ENCODE peak calls at places on chromosomes 4 and X, in four cellular contexts. O is SK-N-SH, C is K562, T is GM12878. M is an unnamed sample.

GRCh38 chrX:41923925-41924693 is 755 bp upstream of the CASK start:
- DNase-seq in O (peak), C (no peak), T (no peak), M (no peak)

GRCh38 chrX:97026406-97026805 is 142.7 kb downstream of the RPA4 start:
- DNase-seq in O (peak), C (no peak), T (no peak), M (no peak)

GRCh38 chr4:147984065-147984777 is 252.3 kb downstream of the ARHGAP10 start:
- DNase-seq in O (peak), C (peak), T (no peak), M (peak)

GRCh38 chr4:142016031-142016430 is 379.6 kb downstream of the IL15 start:
- DNase-seq in O (no peak), C (no peak), T (peak), M (no peak)

GRCh38 chrX:49271341-49271740 is 1.7 kb downstream of the PPP1R3F start:
- DNase-seq in O (no peak), C (no peak), T (no peak), M (no peak)

GRCh38 chrX:130829526-130830515 is 73.2 kb downstream of the ENOX2 start:
- DNase-seq in O (no peak), C (no peak), T (no peak), M (no peak)

GRCh38 chr4:78168029-78168428 is 110.9 kb downstream of the FRAS1 start:
- DNase-seq in O (no peak), C (no peak), T (no peak), M (peak)

GRCh38 chr4:166895771-166896170 is 338.5 kb downstream of the SPOCK3 start:
- DNase-seq in O (no peak), C (no peak), T (no peak), M (no peak)

GRCh38 chrX:153669174-153669890 is 4.3 kb downstream of the PNCK start:
- DNase-seq in O (peak), C (peak), T (no peak), M (no peak)

GRCh38 chrX:20506739-20507138 is 240.0 kb upstream of the RPS6KA3 start:
- DNase-seq in O (no peak), C (no peak), T (no peak), M (no peak)

GRCh38 chrX:101485212-101486064 is at the start of gene ARMCX4:
- DNase-seq in O (peak), C (no peak), T (no peak), M (no peak)

GRCh38 chrX:8462488-8462887 is 2.1 kb upstream of the VCX3B start:
- DNase-seq in O (no peak), C (no peak), T (no peak), M (no peak)

GRCh38 chr4:169660929-169661328 is 40.6 kb downstream of the CLCN3 start:
- DNase-seq in O (no peak), C (no peak), T (no peak), M (no peak)

GRCh38 chr4:109298279-109299010 is 4.0 kb downstream of the COL25A1 start:
- DNase-seq in O (peak), C (peak), T (no peak), M (no peak)

GRCh38 chrX:41085883-41086626 is 810 bp downstream of the USP9X start:
- DNase-seq in O (peak), C (peak), T (no peak), M (peak)

GRCh38 chr4:119540249-119540648 is 88.4 kb downstream of the PDE5A start:
- DNase-seq in O (no peak), C (no peak), T (no peak), M (no peak)

GRCh38 chr4:80422727-80423404 is 87.3 kb downstream of the CFAP299 start:
- DNase-seq in O (no peak), C (no peak), T (no peak), M (no peak)

GRCh38 chr4:24477919-24478318 is 106.4 kb downstream of the DHX15 start:
- DNase-seq in O (peak), C (no peak), T (no peak), M (no peak)

GRCh38 chrX:45756562-45756961 is 555.9 kb upstream of the DIPK2B start:
- DNase-seq in O (no peak), C (no peak), T (no peak), M (no peak)

GRCh38 chr4:106019771-106020170 is 124.5 kb downstream of the NPNT start:
- DNase-seq in O (no peak), C (no peak), T (no peak), M (no peak)

GRCh38 chr4:100651499-100652165 is 133.8 kb upstream of the EMCN start:
- DNase-seq in O (no peak), C (no peak), T (no peak), M (no peak)

GRCh38 chrX:71609095-71609750 is 9.1 kb downstream of the CXCR3 start:
- DNase-seq in O (no peak), C (no peak), T (no peak), M (no peak)

GRCh38 chr4:186876961-186877626 is 153.4 kb upstream of the FAT1 start:
- DNase-seq in O (no peak), C (no peak), T (no peak), M (no peak)

GRCh38 chr4:145154573-145154972 is 25.8 kb downstream of the OTUD4 start:
- DNase-seq in O (no peak), C (no peak), T (no peak), M (peak)

GRCh38 chr4:5708171-5708828 is at the start of gene EVC2:
- DNase-seq in O (peak), C (peak), T (no peak), M (no peak)

GRCh38 chr4:112145326-112145819 is at the start of gene FAM241A:
- DNase-seq in O (peak), C (peak), T (no peak), M (peak)

GRCh38 chr4:6267573-6267972 is 2.1 kb upstream of the WFS1 start:
- DNase-seq in O (no peak), C (no peak), T (no peak), M (peak)

GRCh38 chr4:163587867-163588266 is 93.4 kb downstream of the TMA16 start:
- DNase-seq in O (peak), C (no peak), T (peak), M (peak)

GRCh38 chr4:74267998-74268606 is 40.2 kb upstream of the EPGN start:
- DNase-seq in O (no peak), C (no peak), T (no peak), M (no peak)

GRCh38 chr4:101355767-101356702 is 8.7 kb upstream of the PPP3CA start:
- DNase-seq in O (no peak), C (no peak), T (no peak), M (peak)

GRCh38 chr4:182921608-182922007 is 4.4 kb upstream of the DCTD start:
- DNase-seq in O (no peak), C (no peak), T (no peak), M (no peak)

GRCh38 chr4:182918791-182919302 is 1.7 kb upstream of the DCTD start:
- DNase-seq in O (no peak), C (no peak), T (peak), M (no peak)

GRCh38 chr4:182918044-182918607 is 940 bp upstream of the DCTD start:
- DNase-seq in O (no peak), C (no peak), T (peak), M (no peak)

GRCh38 chr4:182922551-182923284 is 5.5 kb upstream of the DCTD start:
- DNase-seq in O (no peak), C (no peak), T (no peak), M (no peak)

DNA sequence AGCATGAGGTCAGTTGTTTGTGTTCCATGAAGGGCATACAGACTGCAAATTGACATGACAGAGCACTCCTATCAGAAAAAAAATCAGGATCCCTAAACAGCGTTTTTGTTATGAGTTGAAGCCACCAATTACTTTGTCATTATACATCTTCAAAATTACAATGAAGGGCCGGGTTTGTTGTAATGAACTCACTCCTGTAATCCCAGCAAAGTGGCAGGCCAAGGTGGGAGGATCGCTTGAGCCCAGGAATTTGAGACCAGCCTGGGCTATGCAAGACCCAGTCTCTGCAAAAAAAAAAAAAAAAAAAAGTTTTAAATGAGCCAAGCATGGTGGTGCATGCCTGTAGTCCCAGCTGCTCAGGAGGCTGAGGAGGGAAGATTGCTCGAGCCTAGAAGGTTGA is 3.5 kb upstream of the DCTD start:
- DNase-seq in O (no peak), C (no peak), T (no peak), M (no peak)
- TF ChIP-seq SIN3A in O (no peak), C (no peak), T (no peak), M (no peak)

DNA sequence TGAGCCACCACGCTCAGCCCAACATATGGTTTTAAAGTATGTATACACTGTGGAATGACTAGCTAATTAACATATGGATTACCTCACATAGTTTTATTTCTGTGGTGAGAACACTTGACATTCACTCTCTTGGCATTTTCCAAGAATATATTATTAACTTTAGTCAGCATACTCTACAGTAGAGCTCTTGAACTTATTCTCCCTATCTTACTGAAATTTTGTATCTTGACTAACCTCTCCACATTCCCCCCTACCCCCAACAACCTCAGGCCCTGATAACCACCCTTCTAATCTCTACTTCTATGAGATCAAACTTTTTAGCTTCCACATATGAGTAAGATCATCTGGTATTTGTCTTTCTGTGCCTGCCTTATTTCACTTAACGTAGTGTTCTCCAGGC is 38.6 kb upstream of the AGA start:
- DNase-seq in O (no peak), C (no peak), T (no peak), M (no peak)
- TF ChIP-seq FOXM1 in O (no peak), C (no peak), T (no peak), M (no peak)

GRCh38 chrX:2705036-2705435 is 13.9 kb downstream of the CD99 start:
- DNase-seq in O (no peak), C (no peak), T (no peak), M (no peak)

GRCh38 chrX:2708601-2709200 is 17.6 kb downstream of the CD99 start:
- DNase-seq in O (no peak), C (no peak), T (no peak), M (no peak)

GRCh38 chrX:2705461-2705860 is 14.4 kb downstream of the CD99 start:
- DNase-seq in O (no peak), C (no peak), T (no peak), M (no peak)

GRCh38 chrX:2708016-2708415 is 16.9 kb downstream of the CD99 start:
- DNase-seq in O (no peak), C (no peak), T (no peak), M (no peak)

DNA sequence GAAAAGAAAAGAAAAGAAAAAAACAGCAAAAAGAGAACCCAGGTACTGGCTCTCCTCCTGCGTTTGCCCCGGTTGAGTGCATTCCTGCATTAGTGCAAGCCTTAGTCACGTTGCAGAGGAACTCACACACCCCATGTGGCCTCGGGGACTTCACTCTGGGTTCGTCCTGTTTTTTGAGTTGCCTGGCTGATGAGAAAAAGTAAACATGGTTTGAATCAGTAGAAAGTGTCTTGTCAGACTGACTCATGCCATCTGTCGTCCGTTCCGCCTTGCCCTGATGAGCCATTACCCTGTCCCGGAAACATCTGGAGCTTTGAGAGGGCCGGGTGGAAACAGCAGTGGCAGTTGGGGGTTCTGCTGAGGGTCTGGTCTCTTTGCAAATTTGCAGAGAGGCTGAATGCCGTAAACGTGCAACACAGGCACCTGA is 16.3 kb downstream of the CD99 start:
- DNase-seq in O (peak), C (no peak), T (peak), M (peak)
- TF ChIP-seq SIN3A in O (peak), C (no peak), T (no peak), M (no peak)

GRCh38 chr4:132065940-132066495 is 1083.1 kb upstream of the PCDH10 start:
- DNase-seq in O (no peak), C (no peak), T (no peak), M (no peak)
- TF ChIP-seq FOXM1 in O (no peak), C (no peak), T (no peak), M (no peak)

GRCh38 chr4:55184600-55185523 is 59.5 kb upstream of the KDR start:
- DNase-seq in O (no peak), C (peak), T (no peak), M (peak)
- TF ChIP-seq SIN3A in O (no peak), C (no peak), T (no peak), M (no peak)

DNA sequence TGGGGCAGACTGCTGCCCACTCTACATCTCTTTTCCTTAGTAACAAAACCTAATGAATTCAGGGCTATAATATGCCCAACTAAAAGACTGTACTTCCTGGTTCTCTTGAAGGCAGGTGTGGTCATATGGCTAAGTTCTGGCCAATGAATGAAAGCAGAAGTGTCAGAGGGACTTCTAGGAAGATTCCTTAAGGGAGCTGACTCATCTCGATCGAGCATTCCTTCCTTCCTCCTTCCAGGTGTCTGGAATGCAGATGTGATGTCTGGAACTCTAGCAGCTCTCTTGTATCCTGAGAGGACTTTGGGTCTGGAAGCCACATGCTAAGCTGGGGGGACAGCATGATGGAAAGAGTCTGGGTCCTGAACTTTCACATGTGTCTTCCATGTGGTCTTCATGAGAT is 116.2 kb upstream of the STX18 start:
- DNase-seq in O (no peak), C (no peak), T (no peak), M (no peak)
- TF ChIP-seq FOXM1 in O (no peak), C (no peak), T (no peak), M (no peak)

DNA sequence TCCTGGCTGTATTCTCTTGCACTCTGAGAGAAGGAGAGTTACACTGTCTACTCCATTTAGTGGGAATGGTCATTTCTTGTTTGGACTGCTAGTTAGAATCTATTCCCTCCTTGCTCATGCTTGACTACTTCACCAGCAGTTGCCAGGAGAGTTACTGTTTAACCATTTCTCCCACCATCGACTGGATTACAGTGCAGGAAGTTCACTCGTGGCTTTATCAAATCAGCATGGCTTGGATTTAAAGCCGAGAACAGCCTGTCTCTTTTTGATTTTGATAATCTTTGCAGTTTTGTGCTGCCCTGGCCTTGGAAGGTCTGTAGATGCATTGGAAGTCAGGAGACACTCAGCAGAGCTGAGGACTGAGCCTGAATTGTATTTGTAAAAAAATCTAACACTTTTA is 3.2 kb downstream of the GBA3 start:
- DNase-seq in O (no peak), C (no peak), T (no peak), M (no peak)
- TF ChIP-seq SIN3A in O (no peak), C (no peak), T (no peak), M (no peak)

M was measured in HepG2.